ENCODE peak calls at places on chromosomes 7 and 10, in five cellular contexts. One of them, this sample, is unnamed.

GRCh38 chr7:92025260-92025659 is 84.6 kb downstream of the AKAP9 start:
- DNase-seq in neural progenitor cell: no peak
- DNase-seq in IMR-90: peak; percentile 87
- DNase-seq in fibroblast of lung: peak; percentile 90
- DNase-seq in OCI-LY7: no peak
- DNase-seq in this sample: peak; percentile 89

GRCh38 chr10:18066947-18067346 is 73.3 kb upstream of the CACNB2 start:
- DNase-seq in neural progenitor cell: no peak
- DNase-seq in IMR-90: no peak
- DNase-seq in fibroblast of lung: peak; percentile 67
- DNase-seq in OCI-LY7: no peak
- DNase-seq in this sample: no peak

GRCh38 chr10:3832022-3832786 is 47.2 kb upstream of the KLF6 start:
- DNase-seq in neural progenitor cell: no peak
- DNase-seq in IMR-90: no peak
- DNase-seq in fibroblast of lung: no peak
- DNase-seq in OCI-LY7: no peak
- DNase-seq in this sample: no peak

GRCh38 chr10:80493482-80494021 is 39.4 kb downstream of the TSPAN14 start:
- DNase-seq in neural progenitor cell: no peak
- DNase-seq in IMR-90: no peak
- DNase-seq in fibroblast of lung: peak; percentile 66
- DNase-seq in OCI-LY7: no peak
- DNase-seq in this sample: no peak

GRCh38 chr10:133278577-133279265 is 2.1 kb upstream of the ADAM8 start:
- DNase-seq in neural progenitor cell: no peak
- DNase-seq in IMR-90: peak; percentile 49
- DNase-seq in fibroblast of lung: peak; percentile 81
- DNase-seq in OCI-LY7: peak; percentile 73
- DNase-seq in this sample: peak; percentile 89

GRCh38 chr7:135758531-135758932 is 9.9 kb upstream of the FAM180A start:
- DNase-seq in neural progenitor cell: peak; percentile 13
- DNase-seq in IMR-90: peak; percentile 34
- DNase-seq in fibroblast of lung: peak; percentile 89
- DNase-seq in OCI-LY7: no peak
- DNase-seq in this sample: no peak

GRCh38 chr7:5685192-5685591 is 96.3 kb downstream of the RNF216 start:
- DNase-seq in neural progenitor cell: no peak
- DNase-seq in IMR-90: no peak
- DNase-seq in fibroblast of lung: no peak
- DNase-seq in OCI-LY7: no peak
- DNase-seq in this sample: no peak

GRCh38 chr7:101402081-101402779 is 39.6 kb downstream of the COL26A1 start:
- DNase-seq in neural progenitor cell: peak; percentile 95
- DNase-seq in IMR-90: peak; percentile 17
- DNase-seq in fibroblast of lung: peak; percentile 67
- DNase-seq in OCI-LY7: no peak
- DNase-seq in this sample: peak; percentile 76

GRCh38 chr7:29377718-29378117 is 183.1 kb downstream of the CHN2 start:
- DNase-seq in neural progenitor cell: no peak
- DNase-seq in IMR-90: no peak
- DNase-seq in fibroblast of lung: no peak
- DNase-seq in OCI-LY7: no peak
- DNase-seq in this sample: no peak

GRCh38 chr10:15737635-15738034 is 17.9 kb upstream of the ITGA8 start:
- DNase-seq in neural progenitor cell: no peak
- DNase-seq in IMR-90: no peak
- DNase-seq in fibroblast of lung: no peak
- DNase-seq in OCI-LY7: no peak
- DNase-seq in this sample: peak; percentile 8

GRCh38 chr10:77837248-77837924 is 89.2 kb downstream of the DLG5 start:
- DNase-seq in neural progenitor cell: peak; percentile 92
- DNase-seq in IMR-90: peak; percentile 78
- DNase-seq in fibroblast of lung: peak; percentile 66
- DNase-seq in OCI-LY7: peak; percentile 71
- DNase-seq in this sample: peak; percentile 79

GRCh38 chr10:77430530-77430929 is 207.1 kb downstream of the KCNMA1 start:
- DNase-seq in neural progenitor cell: no peak
- DNase-seq in IMR-90: no peak
- DNase-seq in fibroblast of lung: no peak
- DNase-seq in OCI-LY7: no peak
- DNase-seq in this sample: no peak

GRCh38 chr10:70357447-70358035 is 24.9 kb downstream of the LRRC20 start:
- DNase-seq in neural progenitor cell: no peak
- DNase-seq in IMR-90: peak; percentile 77
- DNase-seq in fibroblast of lung: peak; percentile 16
- DNase-seq in OCI-LY7: no peak
- DNase-seq in this sample: peak; percentile 83

GRCh38 chr10:2714597-2714996 is 352.8 kb upstream of the PFKP start:
- DNase-seq in neural progenitor cell: no peak
- DNase-seq in IMR-90: no peak
- DNase-seq in fibroblast of lung: no peak
- DNase-seq in OCI-LY7: no peak
- DNase-seq in this sample: no peak

GRCh38 chr7:82442492-82443043 is 1.0 kb downstream of the CACNA2D1 start:
- DNase-seq in neural progenitor cell: peak; percentile 31
- DNase-seq in IMR-90: peak; percentile 19
- DNase-seq in fibroblast of lung: peak; percentile 25
- DNase-seq in OCI-LY7: no peak
- DNase-seq in this sample: no peak

GRCh38 chr10:79093658-79094411 is 25.1 kb downstream of the ZMIZ1 start:
- DNase-seq in neural progenitor cell: no peak
- DNase-seq in IMR-90: peak; percentile 81
- DNase-seq in fibroblast of lung: peak; percentile 75
- DNase-seq in OCI-LY7: peak; percentile 72
- DNase-seq in this sample: peak; percentile 90

GRCh38 chr7:44066494-44067063 is 1.2 kb upstream of the PGAM2 start:
- DNase-seq in neural progenitor cell: no peak
- DNase-seq in IMR-90: no peak
- DNase-seq in fibroblast of lung: no peak
- DNase-seq in OCI-LY7: no peak
- DNase-seq in this sample: no peak

GRCh38 chr7:141526115-141526514 is 25.1 kb upstream of the AGK start:
- DNase-seq in neural progenitor cell: no peak
- DNase-seq in IMR-90: no peak
- DNase-seq in fibroblast of lung: no peak
- DNase-seq in OCI-LY7: no peak
- DNase-seq in this sample: no peak

GRCh38 chr7:80411621-80412020 is 100.2 kb downstream of the GNAT3 start:
- DNase-seq in neural progenitor cell: peak; percentile 6
- DNase-seq in IMR-90: peak; percentile 23
- DNase-seq in fibroblast of lung: no peak
- DNase-seq in OCI-LY7: no peak
- DNase-seq in this sample: no peak

GRCh38 chr10:30827531-30828120 is 198.1 kb upstream of the LYZL2 start:
- DNase-seq in neural progenitor cell: no peak
- DNase-seq in IMR-90: peak; percentile 68
- DNase-seq in fibroblast of lung: peak; percentile 46
- DNase-seq in OCI-LY7: no peak
- DNase-seq in this sample: no peak

GRCh38 chr10:97548828-97549455 is 23.6 kb upstream of the ANKRD2 start:
- DNase-seq in neural progenitor cell: no peak
- DNase-seq in IMR-90: no peak
- DNase-seq in fibroblast of lung: no peak
- DNase-seq in OCI-LY7: no peak
- DNase-seq in this sample: no peak

GRCh38 chr7:49885593-49886285 is 112.3 kb downstream of the VWC2 start:
- DNase-seq in neural progenitor cell: no peak
- DNase-seq in IMR-90: no peak
- DNase-seq in fibroblast of lung: no peak
- DNase-seq in OCI-LY7: peak; percentile 74
- DNase-seq in this sample: no peak

GRCh38 chr10:100183482-100183881 is 2.3 kb downstream of the ERLIN1 start:
- DNase-seq in neural progenitor cell: no peak
- DNase-seq in IMR-90: peak; percentile 10
- DNase-seq in fibroblast of lung: no peak
- DNase-seq in OCI-LY7: peak; percentile 4
- DNase-seq in this sample: peak; percentile 51

DNA sequence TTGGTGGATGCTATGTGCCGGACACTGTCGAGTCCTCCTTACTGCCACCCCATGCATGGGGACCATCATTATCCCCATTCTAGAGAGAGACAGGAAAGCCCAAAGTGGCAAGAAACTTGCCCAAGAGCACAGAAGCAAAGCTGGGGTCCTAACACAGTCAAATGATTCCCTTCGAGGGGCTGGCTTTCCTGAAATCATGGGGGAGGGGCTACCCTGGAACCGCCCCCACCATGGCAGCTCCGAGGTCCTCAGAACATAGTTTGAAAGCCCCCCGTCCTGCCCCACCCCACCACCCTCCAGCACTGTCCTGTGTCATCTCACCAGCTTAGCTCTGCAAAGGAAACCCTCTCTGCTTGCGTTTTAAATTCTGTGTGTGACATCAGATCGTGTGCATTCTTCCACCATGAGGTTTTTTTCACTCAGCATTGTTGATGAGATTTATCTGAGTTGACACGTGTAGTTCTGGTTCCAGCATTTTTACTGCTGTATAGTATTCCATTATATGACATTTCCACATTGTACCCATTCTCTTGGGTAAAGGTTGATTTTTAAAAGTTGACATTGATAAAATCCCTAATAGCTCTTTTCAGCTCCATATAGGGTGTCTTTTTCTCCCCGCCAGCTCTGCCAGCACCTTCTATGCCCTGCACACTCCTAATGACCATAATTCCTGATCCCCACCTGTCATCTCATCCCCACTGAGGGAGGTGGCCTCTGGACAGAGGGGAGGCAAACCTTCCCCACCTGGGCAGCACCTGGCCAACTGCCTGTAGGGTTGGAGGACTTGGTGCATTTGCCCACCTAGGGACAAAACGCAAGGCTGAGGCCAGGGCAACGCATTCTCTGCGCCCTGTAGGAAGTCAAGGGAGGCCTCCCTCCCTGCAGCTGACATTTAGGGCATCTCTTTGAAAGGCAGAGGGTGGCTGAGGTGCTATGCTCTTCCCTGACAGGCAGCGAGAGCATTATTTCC is 100.2 kb upstream of the GPR26 start:
- DNase-seq in neural progenitor cell: no peak
- DNase-seq in IMR-90: no peak
- DNase-seq in fibroblast of lung: no peak
- DNase-seq in OCI-LY7: no peak
- DNase-seq in this sample: no peak
- H4K20me1 ChIP-seq in neural progenitor cell: no peaks in the 10 kb centered on the region
- H4K20me1 ChIP-seq in IMR-90: no peaks in the 10 kb centered on the region
- H4K20me1 ChIP-seq in fibroblast of lung: no peaks in the 10 kb centered on the region
- H4K20me1 ChIP-seq in OCI-LY7: no peaks in the 10 kb centered on the region
- H4K20me1 ChIP-seq in this sample: no peaks in the 10 kb centered on the region

GRCh38 chr7:151342811-151343210 is 1.2 kb downstream of the NUB1 start:
- DNase-seq in neural progenitor cell: no peak
- DNase-seq in IMR-90: no peak
- DNase-seq in fibroblast of lung: no peak
- DNase-seq in OCI-LY7: peak; percentile 32
- DNase-seq in this sample: no peak

GRCh38 chr7:151339651-151340377 is 1.8 kb upstream of the NUB1 start:
- DNase-seq in neural progenitor cell: no peak
- DNase-seq in IMR-90: no peak
- DNase-seq in fibroblast of lung: no peak
- DNase-seq in OCI-LY7: no peak
- DNase-seq in this sample: no peak

GRCh38 chr7:151340794-151341356 is 737 bp upstream of the NUB1 start:
- DNase-seq in neural progenitor cell: no peak
- DNase-seq in IMR-90: no peak
- DNase-seq in fibroblast of lung: no peak
- DNase-seq in OCI-LY7: no peak
- DNase-seq in this sample: no peak

GRCh38 chr7:151342102-151342646 is 562 bp downstream of the NUB1 start:
- DNase-seq in neural progenitor cell: no peak
- DNase-seq in IMR-90: no peak
- DNase-seq in fibroblast of lung: no peak
- DNase-seq in OCI-LY7: peak; percentile 30
- DNase-seq in this sample: no peak

DNA sequence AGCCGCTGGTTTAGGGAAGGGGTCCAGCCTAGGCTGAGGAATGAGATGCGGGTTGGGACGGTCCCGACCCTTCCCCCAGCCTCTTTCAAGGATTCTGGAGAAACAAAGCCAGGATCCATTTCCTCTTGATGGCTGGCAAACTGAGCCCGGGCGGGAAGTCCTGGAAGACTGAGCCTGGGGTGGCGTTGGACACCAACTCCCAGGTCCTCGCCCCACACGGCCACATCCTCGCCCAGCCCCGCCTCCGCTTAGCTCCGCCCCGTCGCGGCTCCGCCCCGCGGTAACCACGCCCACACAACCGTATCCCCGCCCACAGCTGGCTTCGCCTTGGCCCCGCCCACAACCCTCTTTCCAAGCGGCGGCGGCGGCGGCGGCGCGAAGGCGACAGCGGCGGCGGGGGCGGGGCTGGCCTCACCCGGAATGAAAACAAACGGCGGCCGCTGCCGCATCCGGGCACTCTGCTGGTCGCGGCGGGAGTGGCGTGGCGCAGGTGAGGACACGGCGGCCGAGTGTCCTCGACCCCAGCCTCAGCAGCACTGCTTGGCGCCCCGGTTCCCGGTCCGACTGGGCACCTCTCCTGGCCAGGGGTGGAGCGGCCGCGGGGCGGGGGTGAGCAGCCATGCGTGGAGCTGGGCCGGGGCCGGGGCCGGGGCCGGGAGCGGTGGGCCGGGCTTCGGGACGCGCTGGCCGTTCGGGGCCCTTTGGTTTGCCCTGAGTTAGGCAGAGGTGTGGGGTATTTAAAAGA is at the start of gene NUB1:
- DNase-seq in neural progenitor cell: peak; percentile 96
- DNase-seq in IMR-90: peak; percentile 74
- DNase-seq in fibroblast of lung: peak; percentile 67
- DNase-seq in OCI-LY7: peak; percentile 91
- DNase-seq in this sample: peak; percentile 83
- H4K20me1 ChIP-seq in neural progenitor cell: no peaks in the 10 kb centered on the region
- H4K20me1 ChIP-seq in IMR-90: no peaks in the 10 kb centered on the region
- H4K20me1 ChIP-seq in fibroblast of lung: no peaks in the 10 kb centered on the region
- H4K20me1 ChIP-seq in OCI-LY7: no peaks in the 10 kb centered on the region
- H4K20me1 ChIP-seq in this sample: no peaks in the 10 kb centered on the region

GRCh38 chr7:69819306-69819705 is 221.0 kb downstream of the AUTS2 start:
- DNase-seq in neural progenitor cell: peak; percentile 34
- DNase-seq in IMR-90: no peak
- DNase-seq in fibroblast of lung: no peak
- DNase-seq in OCI-LY7: no peak
- DNase-seq in this sample: no peak

GRCh38 chr7:69818647-69819161 is 220.4 kb downstream of the AUTS2 start:
- DNase-seq in neural progenitor cell: no peak
- DNase-seq in IMR-90: no peak
- DNase-seq in fibroblast of lung: no peak
- DNase-seq in OCI-LY7: no peak
- DNase-seq in this sample: no peak

GRCh38 chr7:69817835-69818646 is 219.8 kb downstream of the AUTS2 start:
- DNase-seq in neural progenitor cell: no peak
- DNase-seq in IMR-90: no peak
- DNase-seq in fibroblast of lung: no peak
- DNase-seq in OCI-LY7: no peak
- DNase-seq in this sample: no peak

GRCh38 chr7:69814421-69814962 is 216.2 kb downstream of the AUTS2 start:
- DNase-seq in neural progenitor cell: peak; percentile 81
- DNase-seq in IMR-90: no peak
- DNase-seq in fibroblast of lung: peak; percentile 82
- DNase-seq in OCI-LY7: no peak
- DNase-seq in this sample: no peak

GRCh38 chr7:69817096-69817495 is 218.8 kb downstream of the AUTS2 start:
- DNase-seq in neural progenitor cell: no peak
- DNase-seq in IMR-90: peak; percentile 3
- DNase-seq in fibroblast of lung: peak; percentile 90
- DNase-seq in OCI-LY7: no peak
- DNase-seq in this sample: no peak
- H4K20me1 ChIP-seq in neural progenitor cell: peaks cover 86% of the 10 kb centered on the region
- H4K20me1 ChIP-seq in IMR-90: no peaks in the 10 kb centered on the region
- H4K20me1 ChIP-seq in fibroblast of lung: no peaks in the 10 kb centered on the region
- H4K20me1 ChIP-seq in OCI-LY7: peaks cover 4% of the 10 kb centered on the region
- H4K20me1 ChIP-seq in this sample: no peaks in the 10 kb centered on the region

GRCh38 chr7:131364767-131365344 is 37.2 kb downstream of the MKLN1 start:
- DNase-seq in neural progenitor cell: no peak
- DNase-seq in IMR-90: no peak
- DNase-seq in fibroblast of lung: no peak
- DNase-seq in OCI-LY7: no peak
- DNase-seq in this sample: no peak
- H4K20me1 ChIP-seq in neural progenitor cell: peaks cover 53% of the 10 kb centered on the region
- H4K20me1 ChIP-seq in IMR-90: peaks cover 76% of the 10 kb centered on the region
- H4K20me1 ChIP-seq in fibroblast of lung: no peaks in the 10 kb centered on the region
- H4K20me1 ChIP-seq in OCI-LY7: peaks cover 4% of the 10 kb centered on the region
- H4K20me1 ChIP-seq in this sample: peaks cover 10% of the 10 kb centered on the region